ENCODE peak calls at places on chromosomes 2 and 18, in six cellular contexts. T is right atrium auricular region, Z is IMR-90, Y is dorsolateral prefrontal cortex, E is aorta, X is uterus. J is an unnamed sample.
A peak's percentile ranks its signal among the peaks of the same experiment; 100 is the strongest.

GRCh38 chr2:202822411-202822810 is 49.2 kb downstream of the ICA1L start:
- DNase-seq in T (no peak), Y (no peak), Z (peak; percentile 46), E (no peak), X (no peak), J (no peak)

GRCh38 chr2:160415991-160416390 is 77.6 kb downstream of the RBMS1 start:
- DNase-seq in E (no peak), X (no peak), T (no peak), Y (no peak), Z (peak; percentile 86), J (no peak)

GRCh38 chr18:39611381-39612090 is 2045.9 kb upstream of the CELF4 start:
- DNase-seq in Y (no peak), T (no peak), E (no peak), X (no peak), Z (peak; percentile 4), J (no peak)

GRCh38 chr18:14747513-14748474 is at the start of gene ANKRD30B:
- DNase-seq in T (no peak), Z (no peak), X (no peak), Y (no peak), E (no peak), J (peak; percentile 62)

GRCh38 chr18:43422483-43422882 is 145.2 kb upstream of the SYT4 start:
- DNase-seq in Y (no peak), Z (no peak), T (no peak), X (no peak), E (no peak), J (no peak)

GRCh38 chr2:180655842-180656454 is 324.5 kb upstream of the UBE2E3 start:
- DNase-seq in Z (no peak), E (no peak), T (no peak), Y (no peak), X (no peak), J (no peak)

GRCh38 chr2:3766824-3767223 is 63.4 kb downstream of the DCDC2C start:
- DNase-seq in E (no peak), Z (no peak), Y (no peak), T (no peak), X (no peak), J (no peak)

GRCh38 chr2:167438206-167438605 is 549.9 kb downstream of the XIRP2 start:
- DNase-seq in X (no peak), T (no peak), Z (peak; percentile 67), Y (no peak), E (no peak), J (no peak)

GRCh38 chr2:131154071-131154531 is 49.0 kb downstream of the PLEKHB2 start:
- DNase-seq in T (no peak), Z (peak; percentile 54), Y (peak; percentile 40), X (no peak), E (no peak), J (peak; percentile 78)

GRCh38 chr2:88082781-88083180 is 15.2 kb downstream of the SMYD1 start:
- DNase-seq in E (no peak), Z (no peak), T (no peak), Y (no peak), X (no peak), J (no peak)

GRCh38 chr18:57466307-57466706 is 31.1 kb downstream of the ONECUT2 start:
- DNase-seq in T (no peak), E (no peak), X (no peak), Z (no peak), Y (no peak), J (no peak)

GRCh38 chr2:16101196-16101595 is 160.8 kb downstream of the MYCN start:
- DNase-seq in Z (no peak), X (no peak), Y (no peak), E (no peak), T (no peak), J (no peak)

GRCh38 chr2:109487237-109487869 is 126.4 kb downstream of the SEPTIN10 start:
- DNase-seq in T (no peak), Z (peak; percentile 95), Y (no peak), X (no peak), E (no peak), J (no peak)

GRCh38 chr2:67854103-67854502 is 208.7 kb downstream of the C1D start:
- DNase-seq in Z (no peak), E (no peak), Y (no peak), T (no peak), X (no peak), J (no peak)

GRCh38 chr2:239920616-239921365 is 104.4 kb downstream of the NDUFA10 start:
- DNase-seq in Z (no peak), X (no peak), Y (no peak), T (peak; percentile 26), E (no peak), J (no peak)

DNA sequence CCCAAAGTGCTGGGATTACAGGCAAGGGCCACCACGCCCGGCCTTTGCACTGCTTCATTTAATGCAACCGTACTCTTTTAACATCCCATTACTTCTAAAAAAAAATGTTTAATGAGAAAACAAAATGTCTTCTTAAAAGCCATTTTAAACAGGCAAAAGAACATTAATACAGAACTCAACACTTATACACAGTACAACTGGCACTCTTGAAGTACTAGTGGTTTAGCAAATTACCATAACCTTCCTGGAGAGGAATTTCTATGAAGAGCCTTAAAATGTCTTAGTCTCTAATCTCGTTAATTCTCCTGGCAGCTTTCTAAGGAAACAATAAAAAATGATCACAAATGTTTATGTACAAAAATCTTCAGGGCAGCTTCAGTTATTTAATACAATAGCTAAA is 5.9 kb downstream of the IWS1 start:
- DNase-seq in E (no peak), T (no peak), Y (no peak), Z (no peak), X (no peak), J (no peak)
- H3K4me3 ChIP-seq in E (no peak overlapping the region), T (no peak overlapping the region), Y (no peak overlapping the region), Z (no peak overlapping the region), X (no peak overlapping the region), J (no peak overlapping the region)

DNA sequence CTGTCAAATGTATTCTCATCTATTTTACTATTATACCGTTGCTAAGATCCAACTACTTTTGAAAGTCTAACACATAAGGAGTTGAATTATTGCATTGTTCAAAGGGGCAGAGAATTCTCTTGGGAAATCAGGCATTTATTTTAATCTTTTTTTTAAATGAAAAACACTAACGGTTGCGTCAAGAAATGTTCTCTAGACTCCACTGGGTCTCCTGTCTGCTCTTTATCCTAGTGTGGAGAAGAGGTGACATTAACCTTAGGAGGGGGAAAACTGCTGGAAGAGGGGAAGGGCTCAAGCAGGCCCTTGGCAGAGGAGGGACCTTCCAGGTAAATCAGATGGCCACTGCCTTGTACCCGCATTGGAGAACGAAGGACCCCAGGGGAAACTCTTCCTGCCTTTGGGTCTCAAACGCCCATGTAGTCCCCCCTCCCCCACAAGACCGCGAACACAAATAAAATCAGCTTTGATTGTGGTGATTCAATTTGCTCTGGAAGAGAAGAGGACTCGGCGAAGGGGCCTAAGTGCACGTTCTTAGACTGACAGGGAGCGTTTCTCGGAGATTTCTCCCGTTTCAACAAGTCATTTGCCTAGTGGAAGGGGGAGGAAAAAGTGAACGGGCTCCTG is 1.1 kb upstream of the APCDD1 start:
- DNase-seq in T (peak; percentile 63), X (peak; percentile 61), E (no peak), Z (no peak), Y (no peak), J (no peak)
- H3K4me3 ChIP-seq in T (peak overlapping the region; percentile 75), X (peak overlapping the region; percentile 65), E (no peak overlapping the region), Z (no peak overlapping the region), Y (peak overlapping the region; percentile 26), J (peak overlapping the region; percentile 76)

GRCh38 chr18:47160256-47160655 is 10.0 kb upstream of the HDHD2 start:
- DNase-seq in Y (no peak), E (no peak), T (no peak), X (no peak), Z (no peak), J (no peak)
- H3K4me3 ChIP-seq in Y (no peak overlapping the region), E (no peak overlapping the region), T (no peak overlapping the region), X (no peak overlapping the region), Z (no peak overlapping the region), J (no peak overlapping the region)

GRCh38 chr18:28792404-28793103 is 615.6 kb upstream of the CDH2 start:
- DNase-seq in Z (no peak), T (no peak), E (no peak), X (no peak), Y (no peak), J (no peak)
- H3K4me3 ChIP-seq in Z (no peak overlapping the region), T (no peak overlapping the region), E (no peak overlapping the region), X (no peak overlapping the region), Y (no peak overlapping the region), J (no peak overlapping the region)

DNA sequence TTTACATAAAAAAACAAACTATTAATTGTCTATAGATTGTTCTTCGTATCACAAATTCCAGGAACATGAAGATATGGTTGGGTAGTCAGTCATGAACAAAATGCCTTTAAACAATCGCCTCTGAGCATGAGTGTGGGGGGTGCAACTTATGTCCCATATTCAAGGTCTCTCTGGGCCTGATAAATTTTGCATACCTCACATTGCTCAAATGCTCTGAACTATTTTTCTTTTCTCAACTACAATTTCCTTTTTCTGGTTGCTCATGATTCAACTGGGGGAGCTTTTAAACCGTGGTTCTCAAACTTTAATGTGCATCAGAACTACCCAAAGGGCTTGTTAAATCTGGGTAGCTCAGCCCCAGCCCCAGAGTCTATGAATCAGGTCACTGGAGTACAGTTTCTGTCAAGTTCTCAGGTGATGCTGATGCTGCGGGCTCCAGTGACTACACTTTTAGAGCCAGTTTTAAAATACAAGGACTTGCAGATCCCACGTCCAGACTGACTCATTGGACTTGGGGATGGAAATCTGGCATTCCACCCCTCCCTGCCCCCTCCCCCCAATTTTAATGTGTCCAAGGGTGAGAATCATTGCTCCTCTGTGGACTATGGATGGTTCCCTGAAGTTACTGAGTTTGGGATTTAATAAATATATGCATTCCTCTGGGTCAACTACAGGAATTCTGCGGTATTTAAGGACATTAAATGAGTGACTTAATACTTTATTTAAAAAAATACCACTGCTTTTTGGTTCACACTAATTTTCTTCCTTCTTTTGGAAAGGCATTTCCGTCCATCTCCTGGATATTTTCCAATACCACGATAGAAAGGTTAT is 1.5 kb upstream of the GPD2 start:
- DNase-seq in E (no peak), X (no peak), Y (no peak), T (no peak), Z (peak; percentile 32), J (no peak)
- H3K4me3 ChIP-seq in E (no peak overlapping the region), X (peak overlapping the region; percentile 90), Y (peak overlapping the region; percentile 94), T (peak overlapping the region; percentile 67), Z (no peak overlapping the region), J (peak overlapping the region; percentile 64)

J was measured in upper lobe of right lung.